ENCODE peak calls at places on chromosomes 2 and 18, in nine cellular contexts. Z is DND-41, M is brain microvascular endothelial cell, T is fibroblast of mammary gland, U is body of pancreas, E is breast epithelium, N is cardiac muscle cell, Y is left ventricle myocardium inferior, S is sigmoid colon. K is an unnamed sample.

GRCh38 chr2:226411727-226412360 is 387.8 kb downstream of the IRS1 start:
- DNase-seq in M (no peak), N (no peak), E (no peak), Z (no peak), T (peak), S (no peak), Y (no peak), U (no peak), K (no peak)

GRCh38 chr2:219155054-219155644 is 5.5 kb downstream of the NHEJ1 start:
- DNase-seq in E (no peak), Y (no peak), M (peak), T (peak), S (no peak), U (peak), Z (peak), N (peak), K (peak)

GRCh38 chr2:17252258-17252657 is 266.0 kb downstream of the RAD51AP2 start:
- DNase-seq in T (no peak), Y (no peak), N (no peak), S (no peak), Z (no peak), M (no peak), U (no peak), E (no peak), K (no peak)

GRCh38 chr2:112646791-112647720 is 1.3 kb downstream of the SLC20A1 start:
- DNase-seq in S (peak), N (no peak), T (no peak), E (no peak), Y (no peak), M (no peak), Z (peak), U (no peak), K (peak)

GRCh38 chr2:8408560-8409460 is 273.0 kb upstream of the ID2 start:
- DNase-seq in Y (no peak), T (no peak), Z (no peak), S (no peak), N (no peak), E (no peak), M (no peak), U (no peak), K (peak)

GRCh38 chr18:76234559-76234958 is 260.5 kb downstream of the ZNF516 start:
- DNase-seq in T (no peak), S (no peak), E (no peak), U (no peak), Z (no peak), Y (no peak), N (peak), M (no peak), K (no peak)

GRCh38 chr2:8238521-8239230 is 443.2 kb upstream of the ID2 start:
- DNase-seq in S (no peak), N (no peak), M (no peak), U (no peak), Z (peak), Y (peak), E (no peak), T (no peak), K (peak)

GRCh38 chr2:190575263-190575662 is 40.7 kb upstream of the NEMP2 start:
- DNase-seq in N (no peak), Z (no peak), Y (no peak), M (no peak), T (no peak), S (no peak), E (no peak), U (no peak), K (no peak)

GRCh38 chr18:23512641-23513040 is 9.3 kb downstream of the RMC1 start:
- DNase-seq in M (no peak), Z (no peak), T (no peak), Y (no peak), U (no peak), E (no peak), S (no peak), N (peak), K (no peak)

GRCh38 chr2:118991554-118991953 is 49.6 kb downstream of the MARCO start:
- DNase-seq in N (no peak), E (no peak), M (no peak), S (no peak), U (no peak), T (no peak), Z (no peak), Y (no peak), K (no peak)

GRCh38 chr2:240891492-240892340 is 4.2 kb downstream of the MAB21L4 start:
- DNase-seq in Y (no peak), T (no peak), M (no peak), N (no peak), Z (no peak), U (no peak), S (no peak), E (no peak), K (no peak)

GRCh38 chr18:23668731-23669130 is 6.0 kb upstream of the ANKRD29 start:
- DNase-seq in N (no peak), S (peak), T (no peak), M (no peak), E (no peak), Y (no peak), Z (no peak), U (no peak), K (no peak)

GRCh38 chr2:1892529-1893250 is 148.4 kb upstream of the PXDN start:
- DNase-seq in E (no peak), N (no peak), Y (no peak), T (no peak), S (no peak), M (no peak), Z (no peak), U (no peak), K (no peak)

GRCh38 chr18:5146093-5146492 is 51.0 kb downstream of the AKAIN1 start:
- DNase-seq in S (no peak), T (no peak), N (no peak), Y (no peak), U (no peak), Z (peak), M (no peak), E (no peak), K (no peak)

GRCh38 chr2:169038338-169038757 is 7.2 kb upstream of the ABCB11 start:
- DNase-seq in T (peak), M (peak), S (no peak), E (no peak), Z (no peak), Y (no peak), U (no peak), N (peak), K (peak)

GRCh38 chr2:100783986-100784385 is 36.0 kb upstream of the NPAS2 start:
- DNase-seq in Z (no peak), N (peak), S (no peak), U (no peak), Y (no peak), T (no peak), M (no peak), E (no peak), K (no peak)

GRCh38 chr2:181138816-181139215 is 158.4 kb downstream of the UBE2E3 start:
- DNase-seq in M (no peak), Z (no peak), Y (no peak), N (peak), U (no peak), S (no peak), E (no peak), T (peak), K (no peak)

GRCh38 chr18:8366070-8366469 is 243.2 kb upstream of the RAB12 start:
- DNase-seq in Y (no peak), N (no peak), S (no peak), E (no peak), M (no peak), T (no peak), U (no peak), Z (no peak), K (no peak)

GRCh38 chr2:161077367-161078210 is 82.6 kb upstream of the TANK start:
- DNase-seq in M (peak), Y (no peak), T (peak), Z (peak), N (peak), S (no peak), U (peak), E (no peak), K (peak)

GRCh38 chr18:46820863-46821262 is 64.0 kb upstream of the ST8SIA5 start:
- DNase-seq in U (no peak), Z (no peak), Y (no peak), S (no peak), N (no peak), M (no peak), E (no peak), T (no peak), K (no peak)

GRCh38 chr2:99101697-99102096 is 39.8 kb upstream of the C2orf15 start:
- DNase-seq in M (no peak), S (no peak), N (peak), T (peak), Z (no peak), Y (no peak), E (no peak), U (no peak), K (no peak)

GRCh38 chr2:55011741-55012574 is 38.3 kb downstream of the RTN4 start:
- DNase-seq in E (no peak), Z (no peak), S (no peak), U (peak), T (no peak), N (no peak), M (no peak), Y (no peak), K (no peak)

GRCh38 chr2:31333527-31334183 is 80.9 kb downstream of the XDH start:
- DNase-seq in Y (peak), Z (peak), E (peak), T (peak), U (peak), S (peak), M (peak), N (peak), K (peak)

GRCh38 chr2:55049794-55050132 is 488 bp downstream of the RTN4 start:
- DNase-seq in U (no peak), N (no peak), E (no peak), M (no peak), Z (no peak), S (no peak), T (no peak), Y (no peak), K (no peak)

GRCh38 chr2:149401007-149401406 is 70.6 kb downstream of the LYPD6 start:
- DNase-seq in T (peak), N (no peak), U (no peak), S (no peak), Y (no peak), M (peak), Z (no peak), E (no peak), K (no peak)

GRCh38 chr2:15746354-15747171 is 154.9 kb downstream of the DDX1 start:
- DNase-seq in U (no peak), M (no peak), Y (no peak), T (no peak), E (no peak), N (no peak), Z (no peak), S (no peak), K (no peak)

GRCh38 chr2:47237375-47238357 is 82.6 kb upstream of the STPG4 start:
- DNase-seq in M (peak), Z (no peak), Y (peak), N (peak), S (no peak), T (peak), U (peak), E (peak), K (peak)

GRCh38 chr2:239466046-239466754 is 65.4 kb upstream of the HDAC4 start:
- DNase-seq in M (no peak), N (no peak), Z (no peak), S (peak), Y (no peak), T (peak), E (no peak), U (no peak), K (no peak)

GRCh38 chr18:42586603-42587002 is 528.9 kb downstream of the RIT2 start:
- DNase-seq in Z (no peak), T (no peak), S (no peak), U (no peak), Y (no peak), N (no peak), E (no peak), M (no peak), K (no peak)

GRCh38 chr2:229996320-229996719 is 72.4 kb downstream of the SLC16A14 start:
- DNase-seq in S (no peak), Y (no peak), E (no peak), U (no peak), T (peak), M (no peak), N (no peak), Z (no peak), K (no peak)

GRCh38 chr2:189164732-189165131 is 14.8 kb downstream of the COL5A2 start:
- DNase-seq in M (no peak), T (peak), Y (no peak), N (peak), U (no peak), Z (no peak), S (peak), E (no peak), K (no peak)

GRCh38 chr18:62450546-62451395 is 72.1 kb upstream of the ZCCHC2 start:
- DNase-seq in N (peak), S (peak), U (peak), Y (peak), Z (no peak), E (peak), T (peak), M (peak), K (no peak)
- TF ChIP-seq CTCF in N (no peak), S (no peak), U (no peak), Y (no peak), Z (no peak), E (no peak), T (no peak), M (no peak), K (no peak)

GRCh38 chr2:35443087-35443486 is 912.5 kb upstream of the CRIM1 start:
- DNase-seq in T (no peak), S (no peak), Z (no peak), U (no peak), E (no peak), N (no peak), Y (no peak), M (no peak), K (no peak)
- H3K4me3 ChIP-seq in T (no peak), S (no peak), Z (no peak), U (no peak), E (no peak), N (no peak), Y (no peak), M (no peak), K (no peak)

GRCh38 chr18:62974388-62974787 is 259.0 kb downstream of the PHLPP1 start:
- DNase-seq in Y (no peak), T (no peak), E (no peak), N (no peak), U (no peak), S (no peak), Z (no peak), M (no peak), K (no peak)

GRCh38 chr18:62974928-62975675 is 259.8 kb downstream of the PHLPP1 start:
- DNase-seq in Z (no peak), E (no peak), M (no peak), Y (no peak), T (no peak), N (no peak), U (no peak), S (no peak), K (no peak)

GRCh38 chr18:62977512-62977911 is 262.2 kb downstream of the PHLPP1 start:
- DNase-seq in T (peak), U (no peak), Z (no peak), E (no peak), S (no peak), Y (no peak), N (no peak), M (no peak), K (no peak)

GRCh38 chr18:62975785-62976184 is 260.4 kb downstream of the PHLPP1 start:
- DNase-seq in E (no peak), Y (no peak), T (no peak), N (no peak), U (no peak), M (no peak), S (no peak), Z (no peak), K (no peak)

GRCh38 chr18:62976227-62976626 is 260.9 kb downstream of the PHLPP1 start:
- DNase-seq in S (no peak), N (no peak), U (no peak), Z (no peak), M (no peak), Y (no peak), E (no peak), T (no peak), K (no peak)
- TF ChIP-seq CTCF in S (no peak), N (no peak), U (no peak), Z (no peak), M (no peak), Y (no peak), E (no peak), T (no peak), K (no peak)

GRCh38 chr2:114668415-114668814 is 226.0 kb downstream of the DPP10 start:
- DNase-seq in M (no peak), U (no peak), E (no peak), T (no peak), S (no peak), N (no peak), Y (no peak), Z (no peak), K (no peak)
- H3K4me3 ChIP-seq in M (no peak), U (no peak), E (no peak), T (no peak), S (no peak), N (no peak), Y (no peak), Z (no peak), K (no peak)

DNA sequence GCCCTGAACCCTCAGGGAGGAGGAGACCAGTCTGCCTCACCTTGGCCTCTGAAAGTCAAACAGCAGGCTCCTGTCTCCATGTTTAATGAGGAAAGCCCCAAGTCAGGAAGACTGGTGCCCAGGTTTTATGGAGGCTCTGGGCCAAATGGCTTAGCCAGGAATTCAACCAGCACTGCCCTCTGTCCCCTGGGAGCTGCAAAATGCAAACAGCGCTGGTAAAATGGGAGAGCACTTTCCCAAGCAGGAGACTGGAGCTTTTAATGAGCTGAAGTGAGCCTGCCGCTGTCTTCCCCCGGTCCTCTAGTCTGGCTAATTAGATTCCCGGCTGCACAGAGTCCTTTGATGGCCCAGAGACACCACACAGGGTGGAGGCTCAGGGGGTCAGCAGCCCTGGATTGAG is 276.0 kb upstream of the TRIB2 start:
- DNase-seq in M (no peak), S (no peak), N (no peak), Y (no peak), Z (no peak), T (no peak), U (no peak), E (no peak), K (no peak)
- TF ChIP-seq CTCF in M (no peak), S (no peak), N (no peak), Y (no peak), Z (no peak), T (no peak), U (no peak), E (no peak), K (no peak)

DNA sequence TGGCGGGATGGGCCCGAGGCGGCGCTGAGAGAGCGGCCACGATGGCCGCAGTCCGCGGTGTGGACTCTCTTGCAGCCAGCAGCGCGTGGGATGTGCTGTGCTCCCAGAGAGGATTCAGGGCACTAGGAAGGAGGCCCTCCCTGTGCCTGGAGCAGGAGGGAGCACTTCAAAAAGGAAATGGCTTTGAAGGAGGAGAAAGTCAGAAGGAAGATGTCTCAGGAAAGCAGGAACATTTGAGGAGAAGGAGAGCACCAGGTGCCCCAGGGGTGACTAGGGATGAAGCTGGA is 4.1 kb downstream of the LOXL3 start:
- DNase-seq in U (no peak), S (no peak), Z (no peak), N (no peak), Y (no peak), E (no peak), T (no peak), M (no peak), K (no peak)
- H3K4me3 ChIP-seq in U (peak), S (no peak), Z (no peak), N (peak), Y (peak), E (peak), T (peak), M (peak), K (peak)

DNA sequence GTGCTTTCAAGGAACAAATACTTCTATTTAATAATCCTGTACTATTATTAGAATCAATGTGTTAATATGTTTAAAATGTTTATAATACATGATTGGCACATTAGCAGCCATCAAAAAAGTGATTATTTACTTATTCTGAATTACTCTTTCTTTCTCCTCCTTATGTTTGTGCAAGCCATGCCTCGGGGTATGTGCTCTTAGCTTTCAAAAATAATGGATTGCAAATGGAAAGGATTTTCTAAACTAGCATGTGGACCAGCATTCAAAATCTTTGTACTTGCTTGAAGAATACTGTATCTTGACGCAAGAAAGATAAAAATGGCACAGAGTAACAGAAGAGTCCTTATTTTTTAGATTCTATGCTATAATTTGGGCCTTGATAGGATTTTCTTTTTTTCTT is 156.5 kb downstream of the CDH7 start:
- DNase-seq in Z (no peak), Y (no peak), U (no peak), N (no peak), S (no peak), T (no peak), M (no peak), E (no peak), K (no peak)
- TF ChIP-seq CTCF in Z (no peak), Y (no peak), U (no peak), N (no peak), S (no peak), T (no peak), M (no peak), E (no peak), K (no peak)

DNA sequence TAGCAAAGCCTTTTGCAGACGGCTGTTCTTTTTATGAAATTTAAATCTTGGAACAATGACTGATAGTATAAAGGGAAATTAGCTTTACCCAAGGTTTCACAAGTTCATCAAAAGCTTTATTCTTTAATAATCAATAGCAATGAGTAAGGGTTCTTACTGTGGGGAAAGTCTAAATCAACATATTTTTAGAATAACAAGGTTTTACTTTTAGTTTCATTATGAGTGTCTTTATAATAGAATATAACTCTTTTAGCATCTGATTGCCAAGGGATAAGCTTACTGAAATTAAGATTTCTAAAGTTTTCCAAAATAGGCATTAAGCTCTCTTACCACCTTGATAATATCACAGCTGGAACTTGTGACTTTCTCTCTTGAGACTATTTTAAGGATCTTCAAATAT is 1489.7 kb downstream of the LRP1B start:
- DNase-seq in N (no peak), S (no peak), Z (no peak), Y (no peak), U (no peak), T (no peak), M (no peak), E (no peak), K (no peak)
- H3K4me3 ChIP-seq in N (no peak), S (no peak), Z (no peak), Y (no peak), U (no peak), T (no peak), M (no peak), E (no peak), K (no peak)

DNA sequence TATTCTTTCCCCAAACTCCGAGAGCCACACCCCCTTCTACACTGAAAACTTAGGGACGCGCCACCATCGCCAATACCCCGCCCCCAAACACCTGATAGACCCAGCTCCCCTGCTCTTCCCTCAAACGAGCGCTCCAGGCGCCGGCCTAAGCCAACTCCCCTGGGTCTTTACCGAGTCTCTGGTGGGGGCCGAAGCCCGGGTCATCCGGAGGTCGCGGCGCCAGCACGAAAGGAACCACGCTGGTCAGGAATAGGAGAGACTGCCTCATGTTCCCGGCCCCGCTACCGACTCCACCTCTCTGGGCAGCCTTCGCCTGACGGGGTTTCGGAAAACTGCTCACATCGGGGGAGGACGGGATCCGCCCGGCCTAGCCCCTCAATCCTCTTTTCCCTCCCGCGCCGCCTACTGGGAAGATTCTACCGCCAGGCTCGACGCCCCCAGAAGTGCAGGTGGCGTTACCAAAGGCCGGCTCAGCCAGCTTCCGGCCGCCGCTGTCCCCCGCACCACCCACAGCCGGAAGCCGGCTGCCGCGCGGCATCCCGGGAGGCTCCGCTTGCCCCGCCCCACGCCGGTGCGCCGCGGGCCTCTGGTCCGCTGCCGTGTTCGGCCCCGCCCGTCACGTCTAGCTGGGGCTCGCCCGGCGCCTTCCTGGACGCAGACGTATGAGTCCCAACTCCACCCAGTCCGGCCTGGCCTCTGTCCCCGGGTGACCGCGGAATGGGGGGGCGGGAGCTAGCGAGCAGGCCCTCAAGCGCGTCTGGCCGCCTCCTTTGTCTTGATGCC is at the start of gene ADAM17:
- DNase-seq in T (peak), E (peak), M (peak), S (peak), Z (peak), Y (peak), U (peak), N (peak), K (peak)
- TF ChIP-seq CTCF in T (peak), E (peak), M (peak), S (peak), Z (peak), Y (peak), U (peak), N (peak), K (peak)